ENCODE peak calls at places on chromosomes 7 and 10, in five cellular contexts. One of them, this sample, is unnamed.

GRCh38 chr10:14838582-14839304 is 637 bp downstream of the HSPA14 start:
- DNase-seq in T-cell: peak; percentile 12
- DNase-seq in HEK293T: peak; percentile 42
- DNase-seq in activated CD4-positive, alpha-beta T cell treated with anti-CD3 and anti-CD28 coated beads, Interleukin-2, amount 50 U/mL, for 1 hour: peak; percentile 17
- DNase-seq in NCI-H1417: no peak
- DNase-seq in this sample: no peak

GRCh38 chr10:132899054-132899750 is 43.2 kb downstream of the CFAP46 start:
- DNase-seq in HEK293T: no peak
- DNase-seq in activated CD4-positive, alpha-beta T cell treated with anti-CD3 and anti-CD28 coated beads, Interleukin-2, amount 50 U/mL, for 1 hour: no peak
- DNase-seq in T-cell: no peak
- DNase-seq in NCI-H1417: no peak
- DNase-seq in this sample: no peak

GRCh38 chr10:108327706-108328105 is 1163.2 kb upstream of the SORCS1 start:
- DNase-seq in activated CD4-positive, alpha-beta T cell treated with anti-CD3 and anti-CD28 coated beads, Interleukin-2, amount 50 U/mL, for 1 hour: no peak
- DNase-seq in T-cell: no peak
- DNase-seq in HEK293T: no peak
- DNase-seq in NCI-H1417: no peak
- DNase-seq in this sample: no peak

GRCh38 chr10:54961040-54961439 is 160.0 kb upstream of the PCDH15 start:
- DNase-seq in activated CD4-positive, alpha-beta T cell treated with anti-CD3 and anti-CD28 coated beads, Interleukin-2, amount 50 U/mL, for 1 hour: no peak
- DNase-seq in NCI-H1417: no peak
- DNase-seq in T-cell: no peak
- DNase-seq in HEK293T: no peak
- DNase-seq in this sample: no peak

GRCh38 chr7:137886706-137887105 is 39.9 kb upstream of the DGKI start:
- DNase-seq in NCI-H1417: no peak
- DNase-seq in T-cell: no peak
- DNase-seq in HEK293T: no peak
- DNase-seq in activated CD4-positive, alpha-beta T cell treated with anti-CD3 and anti-CD28 coated beads, Interleukin-2, amount 50 U/mL, for 1 hour: no peak
- DNase-seq in this sample: no peak

GRCh38 chr10:128173383-128173782 is 47.2 kb upstream of the MKI67 start:
- DNase-seq in T-cell: no peak
- DNase-seq in HEK293T: no peak
- DNase-seq in NCI-H1417: no peak
- DNase-seq in activated CD4-positive, alpha-beta T cell treated with anti-CD3 and anti-CD28 coated beads, Interleukin-2, amount 50 U/mL, for 1 hour: no peak
- DNase-seq in this sample: no peak

GRCh38 chr7:155984609-155985405 is 172.5 kb upstream of the SHH start:
- DNase-seq in NCI-H1417: no peak
- DNase-seq in activated CD4-positive, alpha-beta T cell treated with anti-CD3 and anti-CD28 coated beads, Interleukin-2, amount 50 U/mL, for 1 hour: no peak
- DNase-seq in T-cell: no peak
- DNase-seq in HEK293T: no peak
- DNase-seq in this sample: no peak

GRCh38 chr7:105790996-105791395 is 85.4 kb downstream of the ATXN7L1 start:
- DNase-seq in T-cell: no peak
- DNase-seq in HEK293T: no peak
- DNase-seq in NCI-H1417: no peak
- DNase-seq in activated CD4-positive, alpha-beta T cell treated with anti-CD3 and anti-CD28 coated beads, Interleukin-2, amount 50 U/mL, for 1 hour: no peak
- DNase-seq in this sample: no peak

GRCh38 chr7:155963356-155963755 is 151.1 kb upstream of the SHH start:
- DNase-seq in T-cell: no peak
- DNase-seq in activated CD4-positive, alpha-beta T cell treated with anti-CD3 and anti-CD28 coated beads, Interleukin-2, amount 50 U/mL, for 1 hour: no peak
- DNase-seq in NCI-H1417: no peak
- DNase-seq in HEK293T: no peak
- DNase-seq in this sample: no peak

This sample was measured in DMS79 treated with DMSO at 0.1 percent for 48 hours.